ENCODE peak calls at places on chromosome 20, in eight cellular contexts. D, J, Q, A, V, P, E and K are unnamed samples.

GRCh38 chr20:11001767-11002540 is 328.2 kb upstream of the JAG1 start:
- DNase-seq in D (peak), J (no peak), Q (no peak), A (peak), V (no peak), P (peak), E (peak), K (no peak)

GRCh38 chr20:37991506-37992302 is 41.6 kb downstream of the TTI1 start:
- DNase-seq in D (no peak), J (no peak), Q (peak), A (no peak), V (no peak), P (no peak), E (no peak), K (no peak)

GRCh38 chr20:54176610-54177009 is 2.8 kb upstream of the CYP24A1 start:
- DNase-seq in D (peak), J (no peak), Q (no peak), A (no peak), V (no peak), P (peak), E (peak), K (no peak)

GRCh38 chr20:3239867-3240775 is 1.1 kb upstream of the SLC4A11 start:
- DNase-seq in D (no peak), J (no peak), Q (no peak), A (no peak), V (no peak), P (no peak), E (no peak), K (no peak)

GRCh38 chr20:57256908-57257307 is 9.5 kb downstream of the BMP7 start:
- DNase-seq in D (no peak), J (no peak), Q (no peak), A (no peak), V (no peak), P (no peak), E (no peak), K (no peak)

GRCh38 chr20:49286689-49287551 is 9.1 kb upstream of the ZNFX1 start:
- DNase-seq in D (peak), J (no peak), Q (no peak), A (peak), V (no peak), P (peak), E (peak), K (no peak)

GRCh38 chr20:38723982-38724602 is at the start of gene SLC32A1:
- DNase-seq in D (no peak), J (no peak), Q (peak), A (no peak), V (no peak), P (no peak), E (no peak), K (no peak)

GRCh38 chr20:32035398-32035852 is 16.6 kb upstream of the HCK start:
- DNase-seq in D (no peak), J (no peak), Q (no peak), A (no peak), V (no peak), P (no peak), E (no peak), K (no peak)

GRCh38 chr20:15146948-15147347 is 809.5 kb upstream of the FLRT3 start:
- DNase-seq in D (no peak), J (no peak), Q (peak), A (no peak), V (no peak), P (no peak), E (no peak), K (no peak)

GRCh38 chr20:5127204-5127858 is 523 bp downstream of the CDS2 start:
- DNase-seq in D (no peak), J (peak), Q (peak), A (peak), V (peak), P (peak), E (peak), K (peak)

GRCh38 chr20:44288252-44288651 is 22.8 kb downstream of the FITM2 start:
- DNase-seq in D (no peak), J (no peak), Q (no peak), A (no peak), V (no peak), P (no peak), E (no peak), K (no peak)

GRCh38 chr20:10919549-10920140 is 245.8 kb upstream of the JAG1 start:
- DNase-seq in D (no peak), J (peak), Q (no peak), A (no peak), V (no peak), P (peak), E (peak), K (no peak)

GRCh38 chr20:36606171-36607116 is 865 bp downstream of the RAB5IF start:
- DNase-seq in D (no peak), J (no peak), Q (no peak), A (peak), V (no peak), P (peak), E (peak), K (no peak)

GRCh38 chr20:9503530-9504251 is 10.7 kb upstream of the LAMP5 start:
- DNase-seq in D (no peak), J (no peak), Q (no peak), A (no peak), V (no peak), P (peak), E (peak), K (no peak)

GRCh38 chr20:64177787-64178186 is 13.5 kb downstream of the MYT1 start:
- DNase-seq in D (no peak), J (no peak), Q (no peak), A (no peak), V (no peak), P (no peak), E (no peak), K (no peak)

GRCh38 chr20:13953227-13953626 is 37.2 kb downstream of the SEL1L2 start:
- DNase-seq in D (no peak), J (no peak), Q (no peak), A (no peak), V (no peak), P (no peak), E (no peak), K (no peak)

GRCh38 chr20:45085867-45086266 is 15.1 kb downstream of the KCNS1 start:
- DNase-seq in D (no peak), J (no peak), Q (no peak), A (no peak), V (no peak), P (no peak), E (no peak), K (no peak)

GRCh38 chr20:22341508-22341907 is 242.9 kb downstream of the FOXA2 start:
- DNase-seq in D (no peak), J (no peak), Q (no peak), A (no peak), V (no peak), P (peak), E (peak), K (no peak)

GRCh38 chr20:815914-816606 is 17.5 kb upstream of the FAM110A start:
- DNase-seq in D (peak), J (peak), Q (peak), A (peak), V (peak), P (peak), E (peak), K (peak)

GRCh38 chr20:50058646-50059398 is 54.1 kb downstream of the UBE2V1 start:
- DNase-seq in D (no peak), J (no peak), Q (no peak), A (no peak), V (no peak), P (no peak), E (no peak), K (no peak)

GRCh38 chr20:1437222-1437904 is 29.3 kb downstream of the NSFL1C start:
- DNase-seq in D (peak), J (peak), Q (peak), A (peak), V (peak), P (peak), E (peak), K (peak)

GRCh38 chr20:34110025-34111013 is 1.7 kb downstream of the EIF2S2 start:
- DNase-seq in D (no peak), J (no peak), Q (no peak), A (peak), V (no peak), P (no peak), E (no peak), K (no peak)

GRCh38 chr20:34824026-34824860 is 1.2 kb downstream of the NCOA6 start:
- DNase-seq in D (peak), J (peak), Q (peak), A (peak), V (no peak), P (peak), E (peak), K (peak)

GRCh38 chr20:23032056-23032455 is 3.1 kb upstream of the SSTR4 start:
- DNase-seq in D (no peak), J (no peak), Q (no peak), A (no peak), V (no peak), P (no peak), E (no peak), K (no peak)

GRCh38 chr20:37994512-37994911 is 38.7 kb downstream of the TTI1 start:
- DNase-seq in D (peak), J (no peak), Q (no peak), A (peak), V (no peak), P (peak), E (peak), K (no peak)

GRCh38 chr20:20224806-20225205 is 143.1 kb upstream of the INSM1 start:
- DNase-seq in D (no peak), J (no peak), Q (peak), A (no peak), V (no peak), P (peak), E (no peak), K (peak)

GRCh38 chr20:51643390-51643789 is 100.9 kb upstream of the NFATC2 start:
- DNase-seq in D (no peak), J (no peak), Q (no peak), A (no peak), V (no peak), P (no peak), E (no peak), K (no peak)

GRCh38 chr20:47274449-47275108 is 81.9 kb downstream of the ZMYND8 start:
- DNase-seq in D (peak), J (no peak), Q (no peak), A (no peak), V (no peak), P (peak), E (peak), K (no peak)

GRCh38 chr20:16518068-16518783 is 55.0 kb downstream of the KIF16B start:
- DNase-seq in D (peak), J (no peak), Q (peak), A (peak), V (no peak), P (peak), E (peak), K (peak)

GRCh38 chr20:48374986-48375715 is 452.6 kb downstream of the PREX1 start:
- DNase-seq in D (no peak), J (no peak), Q (no peak), A (no peak), V (no peak), P (no peak), E (no peak), K (no peak)

GRCh38 chr20:47688385-47689381 is 96.6 kb downstream of the SULF2 start:
- DNase-seq in D (no peak), J (no peak), Q (no peak), A (no peak), V (no peak), P (peak), E (peak), K (no peak)

GRCh38 chr20:24694727-24695528 is 225.5 kb downstream of the SYNDIG1 start:
- DNase-seq in D (no peak), J (no peak), Q (no peak), A (no peak), V (no peak), P (no peak), E (no peak), K (no peak)

GRCh38 chr20:61437280-61438206 is 185.5 kb downstream of the CDH4 start:
- DNase-seq in D (no peak), J (peak), Q (no peak), A (no peak), V (peak), P (no peak), E (no peak), K (no peak)

GRCh38 chr20:32569380-32570305 is 15.5 kb downstream of the NOL4L start:
- DNase-seq in D (no peak), J (no peak), Q (no peak), A (no peak), V (no peak), P (no peak), E (no peak), K (no peak)

GRCh38 chr20:25025091-25025861 is 32.7 kb downstream of the ACSS1 start:
- DNase-seq in D (no peak), J (peak), Q (no peak), A (no peak), V (peak), P (no peak), E (no peak), K (no peak)

GRCh38 chr20:32592022-32592421 is 6.9 kb upstream of the NOL4L start:
- DNase-seq in D (no peak), J (no peak), Q (no peak), A (no peak), V (no peak), P (no peak), E (no peak), K (no peak)